ENCODE peak calls at places on chromosomes 7 and 10, in eight cellular contexts. T is IMR-90, S is GM12892, N is gastrocnemius medialis, O is stomach, X is endothelial cell of umbilical vein, E is body of pancreas, L is transverse colon. W is an unnamed sample.

GRCh38 chr7:70919491-70920073 is 212.4 kb upstream of the GALNT17 start:
- DNase-seq in T (no peak), S (no peak), N (no peak), O (no peak), X (no peak), E (no peak), L (no peak), W (no peak)

GRCh38 chr10:77649333-77650331 is 12.0 kb upstream of the KCNMA1 start:
- DNase-seq in T (no peak), S (no peak), N (no peak), O (no peak), X (no peak), E (no peak), L (no peak), W (no peak)

GRCh38 chr7:36838616-36839015 is 114.3 kb upstream of the AOAH start:
- DNase-seq in T (no peak), S (no peak), N (no peak), O (no peak), X (no peak), E (no peak), L (no peak), W (no peak)

GRCh38 chr7:74404741-74405140 is 49.0 kb upstream of the GTF2IRD1 start:
- DNase-seq in T (no peak), S (no peak), N (no peak), O (no peak), X (no peak), E (no peak), L (no peak), W (no peak)

GRCh38 chr10:68202965-68203358 is 29.0 kb downstream of the ATOH7 start:
- DNase-seq in T (peak; percentile 78), S (no peak), N (no peak), O (no peak), X (peak; percentile 57), E (no peak), L (no peak), W (peak; percentile 75)

GRCh38 chr10:43042503-43043341 is 34.1 kb upstream of the RET start:
- DNase-seq in T (no peak), S (peak; percentile 12), N (no peak), O (peak; percentile 22), X (no peak), E (no peak), L (no peak), W (no peak)

GRCh38 chr7:100247152-100247757 is 27.5 kb downstream of the PVRIG start:
- DNase-seq in T (peak; percentile 86), S (no peak), N (peak; percentile 91), O (peak; percentile 28), X (peak; percentile 3), E (peak; percentile 15), L (no peak), W (peak; percentile 86)

GRCh38 chr7:23467731-23468720 is 2.3 kb downstream of the IGF2BP3 start:
- DNase-seq in T (peak; percentile 68), S (no peak), N (no peak), O (no peak), X (peak; percentile 59), E (no peak), L (peak; percentile 8), W (peak; percentile 61)

GRCh38 chr7:44391171-44391570 is 65.8 kb upstream of the CAMK2B start:
- DNase-seq in T (no peak), S (no peak), N (no peak), O (no peak), X (no peak), E (no peak), L (no peak), W (no peak)

GRCh38 chr7:82678716-82679115 is 235.1 kb upstream of the CACNA2D1 start:
- DNase-seq in T (no peak), S (no peak), N (no peak), O (no peak), X (no peak), E (no peak), L (no peak), W (no peak)

GRCh38 chr10:32077896-32078295 is 21.7 kb upstream of the KIF5B start:
- DNase-seq in T (peak; percentile 72), S (no peak), N (no peak), O (no peak), X (no peak), E (peak; percentile 30), L (no peak), W (peak; percentile 56)

GRCh38 chr7:26624839-26625238 is 239.6 kb downstream of the SKAP2 start:
- DNase-seq in T (no peak), S (no peak), N (no peak), O (no peak), X (no peak), E (no peak), L (no peak), W (no peak)

GRCh38 chr7:142476077-142476476 is 218.2 kb upstream of the PRSS58 start:
- DNase-seq in T (no peak), S (no peak), N (no peak), O (no peak), X (no peak), E (no peak), L (no peak), W (no peak)

GRCh38 chr7:140229101-140229525 is 52.3 kb upstream of the KDM7A start:
- DNase-seq in T (no peak), S (no peak), N (no peak), O (no peak), X (no peak), E (no peak), L (no peak), W (no peak)

GRCh38 chr7:4882169-4882741 is 1.3 kb downstream of the RADIL start:
- DNase-seq in T (peak; percentile 59), S (no peak), N (peak; percentile 59), O (peak; percentile 30), X (peak; percentile 59), E (peak; percentile 43), L (peak; percentile 38), W (no peak)

GRCh38 chr10:43749145-43749576 is 100.5 kb upstream of the ZNF32 start:
- DNase-seq in T (no peak), S (no peak), N (no peak), O (no peak), X (no peak), E (peak; percentile 89), L (no peak), W (no peak)

DNA sequence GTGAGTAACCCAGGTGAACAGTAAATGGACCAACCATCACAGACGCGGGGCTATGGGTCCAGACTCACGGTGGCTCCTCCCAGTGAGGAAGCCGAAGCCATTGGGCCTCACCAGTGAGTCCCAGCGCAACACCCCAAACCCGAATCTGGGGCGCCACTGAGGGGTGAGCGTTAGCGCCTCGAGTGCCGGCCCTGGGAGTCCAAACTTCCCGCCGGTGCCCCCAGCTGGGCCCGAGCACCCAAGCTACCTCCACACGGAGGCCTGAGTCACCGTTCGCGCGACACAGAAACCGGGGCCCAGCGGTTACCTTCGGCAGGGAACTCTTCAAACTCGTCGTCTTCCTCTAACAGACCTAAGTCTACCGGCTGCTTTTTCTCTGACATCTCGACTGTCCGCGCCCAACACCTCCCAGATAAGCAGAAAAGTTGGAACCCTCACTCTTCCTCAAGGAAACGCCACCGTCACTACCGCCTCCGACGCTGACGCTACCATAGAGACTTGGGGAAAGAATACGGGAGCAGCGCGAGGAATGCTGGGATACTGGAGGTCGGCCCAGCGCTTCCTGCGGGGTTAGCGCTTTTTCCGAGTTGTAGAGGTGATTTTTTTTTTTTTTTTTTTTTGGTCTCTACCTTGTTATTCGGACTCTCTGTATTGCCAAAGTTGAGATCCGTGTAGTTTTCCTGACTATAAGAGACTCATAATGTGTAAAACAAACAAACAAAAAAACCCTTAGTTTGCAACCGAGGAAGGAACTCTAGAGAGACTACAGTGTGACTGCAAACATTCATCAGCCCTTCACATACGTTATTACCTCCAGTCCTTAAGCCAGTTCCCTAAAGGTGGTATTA is at the start of gene SEM1:
- DNase-seq in T (peak; percentile 84), S (peak; percentile 29), N (peak; percentile 76), O (peak; percentile 85), X (peak; percentile 91), E (peak; percentile 89), L (peak; percentile 86), W (peak; percentile 25)
- TF ChIP-seq POLR2A in T (peak; percentile 93), S (peak; percentile 78), N (peak; percentile 68), O (no peak), X (peak; percentile 80), E (peak; percentile 76), L (peak; percentile 60), W (peak; percentile 71)

DNA sequence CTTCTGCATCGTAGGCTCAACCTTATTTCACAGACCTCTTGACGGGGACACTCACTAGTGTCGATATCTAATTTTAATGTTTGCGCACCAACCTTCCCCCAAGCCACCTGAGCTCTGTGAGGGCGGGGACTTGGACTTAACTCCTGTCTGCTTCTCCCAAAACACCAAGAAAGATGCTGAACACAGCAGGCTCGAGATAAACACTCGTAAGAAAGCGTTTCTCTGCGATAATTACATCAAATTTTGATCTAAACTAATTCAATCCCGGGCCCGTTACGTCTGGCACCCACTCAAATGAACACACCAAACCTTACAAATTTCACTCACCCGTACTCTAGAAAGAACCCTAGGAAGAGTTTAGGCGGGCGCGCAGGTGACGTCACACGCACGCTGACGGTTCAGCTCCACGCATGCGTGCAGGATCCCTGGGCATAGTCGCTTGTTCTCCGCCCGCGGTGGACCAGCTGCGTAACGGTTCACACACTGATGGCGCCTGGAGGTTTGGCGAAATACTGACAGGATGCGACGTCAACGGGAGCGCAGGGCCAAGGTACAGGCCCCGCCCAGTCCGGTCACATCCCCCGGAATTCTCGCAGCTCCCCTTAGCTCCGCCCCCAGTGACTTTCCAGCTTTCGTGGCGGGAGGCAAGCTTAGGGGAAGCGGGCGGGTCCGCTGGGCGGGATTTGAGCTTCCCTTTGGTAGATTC is at the start of gene POT1:
- DNase-seq in T (peak; percentile 100), S (peak; percentile 55), N (peak; percentile 96), O (peak; percentile 96), X (peak; percentile 100), E (peak; percentile 99), L (peak; percentile 97), W (peak; percentile 81)
- TF ChIP-seq POLR2A in T (peak; percentile 67), S (peak; percentile 65), N (peak; percentile 21), O (no peak), X (peak; percentile 87), E (peak; percentile 47), L (peak; percentile 24), W (peak; percentile 58)

DNA sequence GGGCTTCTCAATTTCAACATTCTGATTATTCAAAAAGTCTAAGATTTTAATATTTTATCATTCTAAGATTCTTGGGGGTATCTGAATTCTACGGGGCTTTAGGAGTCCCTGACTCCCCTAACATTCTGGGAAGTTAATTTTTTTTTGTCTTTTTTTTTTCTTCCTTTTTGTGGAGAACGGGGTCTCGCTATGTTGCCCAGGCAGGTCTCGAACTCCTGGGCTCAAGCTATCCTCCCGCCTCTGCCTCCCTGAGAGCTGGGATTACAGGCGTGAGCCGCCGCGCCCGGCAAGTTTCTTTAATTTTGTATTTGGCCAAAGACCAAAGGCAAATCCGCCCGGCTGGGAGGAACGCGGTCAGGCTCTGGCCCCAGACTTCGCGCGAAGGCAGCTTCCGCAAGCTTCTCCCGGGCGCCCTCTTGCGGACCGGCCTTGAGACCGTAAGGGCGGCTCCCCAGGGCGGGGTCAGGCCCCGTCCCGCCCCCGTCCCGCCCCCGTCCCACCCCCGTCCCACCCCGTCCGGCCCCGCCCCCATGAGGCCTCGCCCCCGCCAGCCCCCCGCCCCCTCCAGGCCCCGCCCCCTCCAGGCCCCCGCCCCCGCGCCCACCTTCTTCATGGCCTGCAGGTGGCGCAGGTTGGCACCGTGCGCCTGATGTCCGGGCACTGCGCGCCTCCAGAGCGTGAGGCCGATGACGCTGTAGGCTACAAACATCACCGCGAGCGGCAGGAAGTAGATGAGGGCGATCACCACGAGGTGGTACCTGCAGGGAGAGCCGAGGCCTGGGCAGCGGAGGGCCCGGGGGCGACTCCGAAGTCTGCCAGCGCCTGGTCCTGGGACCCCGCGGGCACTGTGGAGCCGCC is 8.2 kb downstream of the TACR2 start:
- DNase-seq in T (peak; percentile 89), S (peak; percentile 92), N (peak; percentile 85), O (peak; percentile 97), X (peak; percentile 80), E (peak; percentile 95), L (peak; percentile 97), W (peak; percentile 96)
- TF ChIP-seq POLR2A in T (no peak), S (no peak), N (peak; percentile 35), O (no peak), X (peak; percentile 17), E (peak; percentile 62), L (peak; percentile 33), W (peak; percentile 43)

GRCh38 chr7:22219739-22220493 is 137.0 kb downstream of the RAPGEF5 start:
- DNase-seq in T (no peak), S (no peak), N (no peak), O (no peak), X (peak; percentile 96), E (no peak), L (no peak), W (no peak)
- TF ChIP-seq POLR2A in T (no peak), S (no peak), N (no peak), O (no peak), X (peak; percentile 66), E (no peak), L (no peak), W (no peak)